ENCODE peak calls at places on chromosomes 7 and 10, in ten cellular contexts. U is cardiac muscle cell, E is esophagus squamous epithelium, F is K562, R is brain microvascular endothelial cell, C is body of pancreas, B is upper lobe of right lung, J is astrocyte of the spinal cord, Q is dorsolateral prefrontal cortex, W is foreskin fibroblast. Z is an unnamed sample.

GRCh38 chr7:112238330-112238729 is 31.8 kb downstream of the ZNF277 start:
- DNase-seq in Q (no peak), F (no peak), E (no peak), R (no peak), U (no peak), W (no peak), B (no peak), C (no peak), J (no peak), Z (no peak)

GRCh38 chr10:131577786-131578471 is 266.4 kb upstream of the TCERG1L start:
- DNase-seq in J (no peak), U (no peak), F (no peak), B (peak), Q (no peak), R (no peak), E (no peak), W (no peak), C (no peak), Z (no peak)

GRCh38 chr10:104445359-104445758 is 91.7 kb downstream of the CFAP58 start:
- DNase-seq in Q (no peak), R (peak), J (peak), W (peak), U (peak), E (no peak), B (no peak), C (no peak), F (no peak), Z (no peak)

GRCh38 chr10:15440204-15440711 is 69.2 kb upstream of the FAM171A1 start:
- DNase-seq in W (no peak), Q (no peak), R (no peak), B (no peak), E (no peak), F (peak), J (no peak), C (no peak), U (no peak), Z (peak)

GRCh38 chr10:132044803-132045202 is 20.9 kb upstream of the JAKMIP3 start:
- DNase-seq in Q (no peak), R (no peak), B (no peak), E (no peak), W (no peak), J (no peak), C (no peak), F (no peak), U (no peak), Z (no peak)

GRCh38 chr7:90597879-90598278 is 1.8 kb downstream of the CDK14 start:
- DNase-seq in Q (no peak), J (no peak), F (no peak), W (peak), R (no peak), E (no peak), U (peak), B (no peak), C (no peak), Z (no peak)

GRCh38 chr7:56491636-56492425 is 375.6 kb upstream of the NUPR2 start:
- DNase-seq in U (no peak), J (no peak), Q (no peak), C (no peak), W (no peak), B (no peak), E (no peak), R (no peak), F (no peak), Z (no peak)

GRCh38 chr7:47313564-47313963 is 268.3 kb downstream of the TNS3 start:
- DNase-seq in Q (no peak), C (peak), R (no peak), J (no peak), U (no peak), E (no peak), B (no peak), F (no peak), W (no peak), Z (no peak)

GRCh38 chr7:108448777-108449576 is 7.3 kb downstream of the NRCAM start:
- DNase-seq in W (no peak), U (no peak), E (no peak), B (no peak), F (no peak), Q (no peak), J (no peak), R (no peak), C (no peak), Z (no peak)

GRCh38 chr7:116210345-116211005 is at the start of gene TES:
- DNase-seq in C (peak), J (peak), U (peak), E (no peak), Q (peak), F (peak), B (peak), W (peak), R (no peak), Z (peak)

GRCh38 chr10:102918817-102919236 is 733 bp downstream of the CNNM2 start:
- DNase-seq in C (no peak), R (no peak), U (no peak), F (peak), W (peak), B (peak), Q (no peak), E (no peak), J (no peak), Z (no peak)

GRCh38 chr7:158742065-158742821 is 37.6 kb upstream of the NCAPG2 start:
- DNase-seq in B (no peak), J (no peak), U (no peak), C (no peak), W (no peak), E (no peak), Q (no peak), R (no peak), F (no peak), Z (no peak)

GRCh38 chr10:12088919-12089318 is 20.2 kb downstream of the DHTKD1 start:
- DNase-seq in F (no peak), W (no peak), U (no peak), E (no peak), J (no peak), Q (no peak), B (peak), R (no peak), C (no peak), Z (no peak)

GRCh38 chr10:100888957-100889356 is 23.8 kb upstream of the SLF2 start:
- DNase-seq in W (peak), R (no peak), F (no peak), B (no peak), Q (no peak), C (no peak), E (no peak), U (no peak), J (no peak), Z (no peak)

GRCh38 chr10:119754936-119755335 is 29.1 kb downstream of the INPP5F start:
- DNase-seq in F (no peak), R (no peak), B (no peak), E (no peak), C (peak), U (no peak), W (peak), Q (no peak), J (no peak), Z (no peak)

GRCh38 chr7:111388016-111388415 is 174.3 kb downstream of the IMMP2L start:
- DNase-seq in E (no peak), J (no peak), F (no peak), U (no peak), W (no peak), R (no peak), C (no peak), B (no peak), Q (no peak), Z (no peak)

GRCh38 chr10:70578371-70578947 is 24.1 kb downstream of the PRF1 start:
- DNase-seq in B (peak), E (no peak), R (peak), J (peak), W (no peak), U (peak), F (peak), Q (no peak), C (no peak), Z (no peak)

GRCh38 chr7:1567893-1568292 is 1.9 kb downstream of the PSMG3 start:
- DNase-seq in W (peak), J (peak), F (no peak), E (no peak), U (no peak), B (no peak), C (no peak), Q (no peak), R (peak), Z (no peak)

GRCh38 chr10:11797281-11797680 is 25.9 kb upstream of the PROSER2 start:
- DNase-seq in F (no peak), B (no peak), C (no peak), Q (no peak), E (no peak), W (no peak), R (no peak), U (no peak), J (no peak), Z (no peak)

GRCh38 chr7:102044984-102045673 is 227.7 kb downstream of the CUX1 start:
- DNase-seq in B (peak), Q (peak), F (no peak), R (peak), J (peak), W (peak), E (no peak), C (no peak), U (peak), Z (no peak)

GRCh38 chr10:6669269-6669859 is 89.3 kb upstream of the PRKCQ start:
- DNase-seq in B (no peak), F (peak), W (peak), Q (no peak), R (peak), C (no peak), U (peak), E (no peak), J (peak), Z (no peak)

GRCh38 chr10:102610499-102610898 is 33.8 kb upstream of the TRIM8 start:
- DNase-seq in U (no peak), W (no peak), J (no peak), E (no peak), B (no peak), R (no peak), F (no peak), C (no peak), Q (no peak), Z (no peak)

GRCh38 chr7:47145982-47146381 is 435.9 kb downstream of the TNS3 start:
- DNase-seq in J (no peak), B (no peak), F (no peak), E (no peak), U (no peak), R (no peak), Q (no peak), W (no peak), C (no peak), Z (no peak)

GRCh38 chr10:59709472-59710125 is at the start of gene SLC16A9:
- DNase-seq in E (no peak), R (peak), C (peak), J (peak), F (peak), U (peak), Q (no peak), W (peak), B (peak), Z (peak)

GRCh38 chr10:77036993-77037734 is 600.4 kb downstream of the KCNMA1 start:
- DNase-seq in U (peak), E (no peak), F (peak), R (no peak), Q (no peak), J (peak), W (no peak), C (no peak), B (no peak), Z (no peak)

GRCh38 chr7:116258734-116259133 is 48.4 kb downstream of the TES start:
- DNase-seq in J (peak), E (no peak), C (peak), W (peak), Q (no peak), U (peak), F (peak), B (no peak), R (peak), Z (no peak)

GRCh38 chr10:78416031-78416800 is 382.6 kb downstream of the RPS24 start:
- DNase-seq in B (no peak), U (no peak), R (peak), Q (no peak), C (no peak), E (no peak), W (peak), F (no peak), J (peak), Z (peak)

GRCh38 chr10:102152545-102152890 is 329 bp downstream of the NOLC1 start:
- DNase-seq in J (no peak), U (peak), W (peak), F (no peak), C (no peak), E (no peak), R (peak), B (no peak), Q (no peak), Z (no peak)

GRCh38 chr10:35735412-35735811 is 93.3 kb upstream of the FZD8 start:
- DNase-seq in U (peak), J (peak), F (no peak), C (no peak), B (no peak), W (peak), R (peak), E (no peak), Q (no peak), Z (no peak)

GRCh38 chr7:50607524-50608125 is 42.4 kb upstream of the DDC start:
- DNase-seq in J (no peak), R (no peak), C (no peak), Q (no peak), F (no peak), B (no peak), W (peak), U (no peak), E (no peak), Z (no peak)

GRCh38 chr10:123573236-123574147 is 92.7 kb upstream of the GPR26 start:
- DNase-seq in J (no peak), F (peak), C (peak), E (no peak), B (peak), U (peak), R (peak), W (peak), Q (no peak), Z (no peak)

GRCh38 chr7:44608916-44609648 is 2.7 kb downstream of the OGDH start:
- DNase-seq in U (peak), R (no peak), Q (no peak), J (no peak), C (no peak), E (no peak), W (peak), F (no peak), B (no peak), Z (no peak)

GRCh38 chr7:140570120-140570519 is 70.5 kb downstream of the DENND2A start:
- DNase-seq in W (no peak), U (no peak), C (no peak), R (peak), J (no peak), E (no peak), Q (no peak), B (no peak), F (no peak), Z (no peak)

GRCh38 chr7:134602921-134603394 is 43.7 kb upstream of the BPGM start:
- DNase-seq in R (no peak), U (peak), E (no peak), B (no peak), W (peak), J (peak), Q (no peak), F (no peak), C (no peak), Z (no peak)

GRCh38 chr10:114030140-114030539 is 13.5 kb upstream of the ADRB1 start:
- DNase-seq in Q (no peak), J (no peak), R (no peak), B (no peak), U (no peak), C (no peak), F (no peak), E (no peak), W (no peak), Z (no peak)

GRCh38 chr7:153110606-153111005 is 351.1 kb downstream of the ACTR3B start:
- DNase-seq in Q (no peak), C (no peak), U (no peak), F (no peak), R (no peak), E (no peak), J (no peak), W (no peak), B (no peak), Z (no peak)

GRCh38 chr10:71707240-71707789 is 12.3 kb downstream of the C10orf105 start:
- DNase-seq in F (no peak), W (no peak), U (no peak), J (no peak), Q (no peak), R (no peak), E (no peak), B (no peak), C (no peak), Z (no peak)

GRCh38 chr10:71704816-71705215 is 14.8 kb downstream of the C10orf105 start:
- DNase-seq in B (no peak), E (no peak), J (no peak), R (no peak), U (no peak), F (no peak), C (no peak), W (no peak), Q (no peak), Z (no peak)

GRCh38 chr10:71703577-71703976 is 16.0 kb downstream of the C10orf105 start:
- DNase-seq in B (no peak), W (no peak), Q (no peak), E (no peak), J (no peak), C (no peak), U (no peak), F (no peak), R (no peak), Z (no peak)

GRCh38 chr10:71706216-71707121 is 13.1 kb downstream of the C10orf105 start:
- DNase-seq in E (no peak), C (no peak), U (no peak), W (no peak), J (no peak), F (no peak), Q (no peak), R (no peak), B (no peak), Z (no peak)

DNA sequence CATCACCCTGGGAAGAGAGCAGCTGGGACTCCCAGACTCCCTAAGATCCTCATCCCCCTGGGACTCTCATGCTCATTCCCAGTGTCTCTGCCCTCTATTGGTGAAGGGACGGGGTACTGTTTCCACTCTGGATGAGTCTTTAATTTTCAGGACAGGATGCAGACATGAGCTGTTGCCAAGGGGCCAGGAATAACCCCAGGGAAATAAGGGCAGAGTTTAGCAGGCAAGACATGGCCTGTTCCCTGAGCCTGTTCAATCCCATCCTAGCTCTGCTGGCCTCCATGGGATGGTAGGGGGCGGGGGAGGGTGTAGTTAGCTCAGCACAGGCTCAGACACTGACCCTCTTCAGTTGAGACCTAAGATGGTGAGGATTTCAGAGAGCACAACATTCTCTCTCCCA is 14.0 kb downstream of the C10orf105 start:
- DNase-seq in F (no peak), B (no peak), U (no peak), J (no peak), E (no peak), R (no peak), C (no peak), W (peak), Q (no peak), Z (no peak)
- TF ChIP-seq CTCF in F (peak), B (no peak), U (no peak), J (no peak), E (no peak), R (no peak), C (no peak), W (no peak), Q (no peak), Z (no peak)

GRCh38 chr10:20962165-20962564 is 65.1 kb upstream of the NEBL start:
- DNase-seq in E (no peak), F (no peak), C (no peak), Q (no peak), W (peak), J (no peak), R (no peak), B (no peak), U (peak), Z (no peak)
- H3K4me3 ChIP-seq in E (no peak), F (no peak), C (no peak), Q (no peak), W (no peak), J (no peak), R (no peak), B (no peak), U (no peak), Z (no peak)

GRCh38 chr7:107108951-107109350 is 59.9 kb upstream of the HBP1 start:
- DNase-seq in B (no peak), J (no peak), F (no peak), W (no peak), U (no peak), C (no peak), Q (no peak), E (no peak), R (no peak), Z (no peak)
- TF ChIP-seq CTCF in B (no peak), J (no peak), F (no peak), W (no peak), U (no peak), C (no peak), Q (no peak), E (no peak), R (no peak), Z (no peak)

GRCh38 chr10:34311679-34312078 is 503.4 kb downstream of the PARD3 start:
- DNase-seq in R (no peak), F (no peak), W (no peak), Q (no peak), C (no peak), E (no peak), B (no peak), J (no peak), U (no peak), Z (no peak)
- H3K4me3 ChIP-seq in R (no peak), F (no peak), W (no peak), Q (no peak), C (no peak), E (no peak), B (no peak), J (no peak), U (no peak), Z (no peak)

GRCh38 chr7:131487217-131487616 is 69.2 kb downstream of the PODXL start:
- DNase-seq in C (no peak), Q (no peak), E (no peak), R (no peak), B (no peak), J (no peak), W (no peak), F (no peak), U (no peak), Z (no peak)

GRCh38 chr7:131489881-131490280 is 66.5 kb downstream of the PODXL start:
- DNase-seq in C (no peak), F (no peak), R (no peak), Q (no peak), J (no peak), U (no peak), E (no peak), W (no peak), B (no peak), Z (no peak)

GRCh38 chr7:131489196-131489595 is 67.2 kb downstream of the PODXL start:
- DNase-seq in U (no peak), Q (no peak), E (no peak), F (no peak), W (no peak), J (no peak), B (no peak), R (no peak), C (no peak), Z (no peak)

GRCh38 chr7:131486346-131486745 is 70.1 kb downstream of the PODXL start:
- DNase-seq in R (no peak), B (no peak), F (no peak), Q (no peak), W (no peak), U (no peak), C (no peak), E (no peak), J (no peak), Z (no peak)

GRCh38 chr7:131488361-131488760 is 68.1 kb downstream of the PODXL start:
- DNase-seq in B (no peak), F (no peak), C (no peak), Q (no peak), E (no peak), W (no peak), J (no peak), R (peak), U (no peak), Z (no peak)
- TF ChIP-seq CTCF in B (peak), F (no peak), C (no peak), Q (no peak), E (no peak), W (peak), J (peak), R (peak), U (peak), Z (no peak)

Z was measured in ascending aorta.